ENCODE peak calls at places on chromosomes 4 and X, in five cellular contexts. One of them, this sample, is unnamed.

GRCh38 chr4:124337874-124338273 is 374.7 kb downstream of the ANKRD50 start:
- DNase-seq in right lobe of liver: peak; percentile 54
- DNase-seq in uterus: no peak
- DNase-seq in upper lobe of right lung: no peak
- DNase-seq in fibroblast of lung: peak; percentile 8
- DNase-seq in this sample: peak; percentile 24

GRCh38 chr4:111066887-111067286 is 444.0 kb upstream of the PITX2 start:
- DNase-seq in right lobe of liver: no peak
- DNase-seq in uterus: no peak
- DNase-seq in upper lobe of right lung: no peak
- DNase-seq in fibroblast of lung: peak; percentile 70
- DNase-seq in this sample: no peak

GRCh38 chrX:19121898-19122640 is at the start of gene ADGRG2:
- DNase-seq in right lobe of liver: peak; percentile 66
- DNase-seq in uterus: no peak
- DNase-seq in upper lobe of right lung: peak; percentile 72
- DNase-seq in fibroblast of lung: peak; percentile 21
- DNase-seq in this sample: peak; percentile 39

GRCh38 chrX:25131055-25131454 is 115.3 kb upstream of the ARX start:
- DNase-seq in right lobe of liver: no peak
- DNase-seq in uterus: no peak
- DNase-seq in upper lobe of right lung: no peak
- DNase-seq in fibroblast of lung: no peak
- DNase-seq in this sample: no peak

GRCh38 chr4:17587094-17587822 is 10.3 kb downstream of the LAP3 start:
- DNase-seq in right lobe of liver: no peak
- DNase-seq in uterus: no peak
- DNase-seq in upper lobe of right lung: no peak
- DNase-seq in fibroblast of lung: no peak
- DNase-seq in this sample: no peak

GRCh38 chr4:77178560-77178959 is 21.6 kb downstream of the CCNG2 start:
- DNase-seq in right lobe of liver: no peak
- DNase-seq in uterus: no peak
- DNase-seq in upper lobe of right lung: no peak
- DNase-seq in fibroblast of lung: no peak
- DNase-seq in this sample: no peak

GRCh38 chr4:126839066-126839465 is 793.7 kb upstream of the INTU start:
- DNase-seq in right lobe of liver: no peak
- DNase-seq in uterus: no peak
- DNase-seq in upper lobe of right lung: no peak
- DNase-seq in fibroblast of lung: peak; percentile 60
- DNase-seq in this sample: no peak

GRCh38 chr4:2861631-2862436 is 18.2 kb downstream of the ADD1 start:
- DNase-seq in right lobe of liver: no peak
- DNase-seq in uterus: no peak
- DNase-seq in upper lobe of right lung: no peak
- DNase-seq in fibroblast of lung: no peak
- DNase-seq in this sample: no peak

GRCh38 chrX:31136144-31136572 is 64.3 kb upstream of the FTHL17 start:
- DNase-seq in right lobe of liver: no peak
- DNase-seq in uterus: no peak
- DNase-seq in upper lobe of right lung: no peak
- DNase-seq in fibroblast of lung: no peak
- DNase-seq in this sample: no peak

GRCh38 chr4:112514079-112514448 is 1.9 kb downstream of the NEUROG2 start:
- DNase-seq in right lobe of liver: no peak
- DNase-seq in uterus: no peak
- DNase-seq in upper lobe of right lung: no peak
- DNase-seq in fibroblast of lung: no peak
- DNase-seq in this sample: no peak

GRCh38 chr4:77465271-77465670 is 140.3 kb upstream of the CXCL13 start:
- DNase-seq in right lobe of liver: no peak
- DNase-seq in uterus: no peak
- DNase-seq in upper lobe of right lung: no peak
- DNase-seq in fibroblast of lung: peak; percentile 7
- DNase-seq in this sample: no peak

GRCh38 chr4:76246852-76247251 is 4.7 kb upstream of the FAM47E start:
- DNase-seq in right lobe of liver: no peak
- DNase-seq in uterus: no peak
- DNase-seq in upper lobe of right lung: no peak
- DNase-seq in fibroblast of lung: no peak
- DNase-seq in this sample: no peak

GRCh38 chrX:136191171-136191570 is 43.8 kb downstream of the FHL1 start:
- DNase-seq in right lobe of liver: no peak
- DNase-seq in uterus: no peak
- DNase-seq in upper lobe of right lung: no peak
- DNase-seq in fibroblast of lung: no peak
- DNase-seq in this sample: no peak

GRCh38 chrX:132040066-132040465 is 17.0 kb downstream of the STK26 start:
- DNase-seq in right lobe of liver: no peak
- DNase-seq in uterus: no peak
- DNase-seq in upper lobe of right lung: no peak
- DNase-seq in fibroblast of lung: no peak
- DNase-seq in this sample: no peak

GRCh38 chrX:11427082-11428033 is 134.1 kb downstream of the AMELX start:
- DNase-seq in right lobe of liver: peak; percentile 50
- DNase-seq in uterus: peak; percentile 36
- DNase-seq in upper lobe of right lung: peak; percentile 74
- DNase-seq in fibroblast of lung: no peak
- DNase-seq in this sample: peak; percentile 65

GRCh38 chr4:175536852-175537453 is 275.1 kb downstream of the GPM6A start:
- DNase-seq in right lobe of liver: no peak
- DNase-seq in uterus: no peak
- DNase-seq in upper lobe of right lung: no peak
- DNase-seq in fibroblast of lung: peak; percentile 56
- DNase-seq in this sample: no peak
- TF ChIP-seq CTCF in right lobe of liver: peak; percentile 69
- TF ChIP-seq CTCF in uterus: peak; percentile 54
- TF ChIP-seq CTCF in upper lobe of right lung: peak; percentile 52
- TF ChIP-seq CTCF in fibroblast of lung: peak; percentile 40
- TF ChIP-seq CTCF in this sample: peak; percentile 65

DNA sequence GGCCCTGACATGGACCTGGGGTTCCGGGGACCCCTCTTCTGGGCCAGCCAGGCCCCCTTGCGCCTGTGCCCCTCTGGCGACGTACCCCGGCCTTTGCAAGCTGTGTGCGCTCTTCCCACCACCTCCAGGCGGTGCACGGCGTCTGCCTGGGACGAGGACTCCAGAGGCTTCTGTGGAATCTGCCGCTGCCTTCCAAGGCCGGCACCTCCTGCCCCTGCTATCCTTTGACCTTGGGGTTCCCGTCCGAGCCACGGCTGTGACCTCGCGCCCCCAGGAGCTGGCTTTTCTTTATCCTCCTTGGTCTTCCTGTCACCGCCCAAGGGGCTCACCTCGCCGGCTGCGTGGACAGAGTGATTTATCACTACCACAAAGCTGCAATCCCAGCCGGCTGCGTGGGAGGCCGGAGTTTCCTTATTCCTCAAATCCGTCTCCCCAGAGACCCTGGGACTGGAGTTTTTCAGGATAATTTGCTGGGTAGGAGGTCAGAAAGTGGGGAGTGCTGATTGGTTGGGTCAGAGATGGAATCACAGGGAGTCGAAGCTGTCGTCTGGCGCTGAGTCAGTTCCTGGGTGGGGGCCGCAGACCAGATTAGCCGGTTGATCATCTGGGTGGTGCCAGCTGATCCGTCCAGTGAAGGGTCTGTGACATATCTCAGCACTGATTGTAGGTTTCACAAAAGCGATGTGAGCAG is 19.9 kb upstream of the PLCXD1 start:
- DNase-seq in right lobe of liver: no peak
- DNase-seq in uterus: no peak
- DNase-seq in upper lobe of right lung: peak; percentile 65
- DNase-seq in fibroblast of lung: peak; percentile 46
- DNase-seq in this sample: no peak
- TF ChIP-seq CTCF in right lobe of liver: no peak
- TF ChIP-seq CTCF in uterus: no peak
- TF ChIP-seq CTCF in upper lobe of right lung: no peak
- TF ChIP-seq CTCF in fibroblast of lung: no peak
- TF ChIP-seq CTCF in this sample: no peak

DNA sequence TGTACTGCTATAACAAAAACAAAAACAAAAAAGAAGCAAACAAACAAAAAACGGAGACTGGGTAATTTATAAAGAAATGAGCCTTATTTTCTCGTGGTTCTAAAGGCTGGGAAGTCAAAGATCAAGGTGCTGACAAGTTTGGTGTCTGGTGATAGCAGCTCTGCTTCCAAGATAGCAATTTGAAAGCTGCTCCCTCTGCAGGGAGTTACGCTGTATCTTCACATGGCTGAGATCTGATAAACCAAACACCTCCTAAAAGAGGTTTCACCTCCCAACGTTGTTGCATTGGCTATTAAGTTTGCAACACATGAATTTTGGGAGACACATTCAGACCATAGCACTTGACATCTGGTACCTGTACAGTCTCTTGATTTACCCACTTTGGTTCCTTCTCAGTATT is 854.2 kb downstream of the CENPC start:
- DNase-seq in right lobe of liver: no peak
- DNase-seq in uterus: no peak
- DNase-seq in upper lobe of right lung: no peak
- DNase-seq in fibroblast of lung: no peak
- DNase-seq in this sample: no peak
- TF ChIP-seq CTCF in right lobe of liver: no peak
- TF ChIP-seq CTCF in uterus: no peak
- TF ChIP-seq CTCF in upper lobe of right lung: no peak
- TF ChIP-seq CTCF in fibroblast of lung: no peak
- TF ChIP-seq CTCF in this sample: no peak

GRCh38 chr4:6345096-6345830 is 75.6 kb downstream of the WFS1 start:
- DNase-seq in right lobe of liver: peak; percentile 37
- DNase-seq in uterus: no peak
- DNase-seq in upper lobe of right lung: no peak
- DNase-seq in fibroblast of lung: no peak
- DNase-seq in this sample: peak; percentile 1

GRCh38 chr4:6345866-6346265 is 76.2 kb downstream of the WFS1 start:
- DNase-seq in right lobe of liver: no peak
- DNase-seq in uterus: no peak
- DNase-seq in upper lobe of right lung: no peak
- DNase-seq in fibroblast of lung: no peak
- DNase-seq in this sample: no peak

GRCh38 chr4:6342530-6343293 is 73.1 kb downstream of the WFS1 start:
- DNase-seq in right lobe of liver: peak; percentile 43
- DNase-seq in uterus: peak; percentile 54
- DNase-seq in upper lobe of right lung: no peak
- DNase-seq in fibroblast of lung: peak; percentile 14
- DNase-seq in this sample: peak; percentile 42

GRCh38 chr4:6341696-6342095 is 72.0 kb downstream of the WFS1 start:
- DNase-seq in right lobe of liver: peak; percentile 5
- DNase-seq in uterus: no peak
- DNase-seq in upper lobe of right lung: no peak
- DNase-seq in fibroblast of lung: no peak
- DNase-seq in this sample: peak; percentile 9

DNA sequence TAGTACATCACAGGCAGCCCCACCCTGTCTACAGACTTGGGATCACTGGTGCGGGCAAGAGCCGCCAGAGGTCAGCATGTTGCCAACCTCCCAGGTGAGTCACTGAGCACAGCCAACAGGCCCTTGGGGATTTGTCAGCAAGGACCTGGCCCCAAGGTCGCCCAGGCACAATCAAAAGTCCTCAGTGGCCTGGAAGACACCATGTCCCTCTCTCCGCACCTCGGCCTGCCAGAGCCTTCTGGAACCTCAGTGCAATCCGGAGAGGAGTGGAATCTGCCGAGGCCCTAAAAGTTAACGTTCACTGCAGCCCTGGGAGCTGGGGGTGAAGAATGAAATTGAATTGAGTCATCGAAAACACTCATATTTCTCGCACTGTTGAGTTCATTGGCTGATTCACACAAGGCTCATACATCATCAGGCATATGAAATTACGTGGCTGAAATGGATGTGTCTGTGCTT is 74.3 kb downstream of the WFS1 start:
- DNase-seq in right lobe of liver: peak; percentile 45
- DNase-seq in uterus: no peak
- DNase-seq in upper lobe of right lung: no peak
- DNase-seq in fibroblast of lung: peak; percentile 82
- DNase-seq in this sample: peak; percentile 11
- TF ChIP-seq CTCF in right lobe of liver: no peak
- TF ChIP-seq CTCF in uterus: no peak
- TF ChIP-seq CTCF in upper lobe of right lung: no peak
- TF ChIP-seq CTCF in fibroblast of lung: no peak
- TF ChIP-seq CTCF in this sample: no peak

DNA sequence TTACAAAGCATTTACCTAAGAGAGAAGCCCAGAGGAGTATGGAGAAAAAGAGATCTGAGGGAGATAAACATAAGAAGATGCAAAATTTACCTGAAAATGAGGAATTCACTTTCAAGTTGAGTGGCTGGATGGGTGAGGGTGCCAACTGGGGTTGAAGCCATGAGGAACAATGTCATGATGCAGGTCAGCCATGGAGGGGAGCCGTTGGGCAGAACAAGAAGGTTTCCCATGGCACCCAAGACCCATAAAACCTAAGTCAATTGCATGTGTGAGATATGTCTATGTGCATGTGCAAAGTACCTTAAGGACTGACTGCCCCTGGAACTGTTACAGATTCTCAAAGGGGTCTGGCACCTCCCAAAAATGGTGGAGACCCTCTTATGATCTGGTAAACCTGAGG is 46.6 kb upstream of the PRRG1 start:
- DNase-seq in right lobe of liver: no peak
- DNase-seq in uterus: no peak
- DNase-seq in upper lobe of right lung: no peak
- DNase-seq in fibroblast of lung: peak; percentile 6
- DNase-seq in this sample: no peak
- TF ChIP-seq CTCF in right lobe of liver: peak; percentile 44
- TF ChIP-seq CTCF in uterus: peak; percentile 23
- TF ChIP-seq CTCF in upper lobe of right lung: peak; percentile 36
- TF ChIP-seq CTCF in fibroblast of lung: peak; percentile 44
- TF ChIP-seq CTCF in this sample: no peak

GRCh38 chr4:61841710-61842109 is 641.6 kb downstream of the ADGRL3 start:
- DNase-seq in right lobe of liver: no peak
- DNase-seq in uterus: no peak
- DNase-seq in upper lobe of right lung: no peak
- DNase-seq in fibroblast of lung: peak; percentile 1
- DNase-seq in this sample: no peak

GRCh38 chr4:61831987-61832386 is 631.9 kb downstream of the ADGRL3 start:
- DNase-seq in right lobe of liver: no peak
- DNase-seq in uterus: no peak
- DNase-seq in upper lobe of right lung: no peak
- DNase-seq in fibroblast of lung: no peak
- DNase-seq in this sample: no peak

GRCh38 chr4:61838072-61838471 is 637.9 kb downstream of the ADGRL3 start:
- DNase-seq in right lobe of liver: no peak
- DNase-seq in uterus: no peak
- DNase-seq in upper lobe of right lung: no peak
- DNase-seq in fibroblast of lung: no peak
- DNase-seq in this sample: no peak

DNA sequence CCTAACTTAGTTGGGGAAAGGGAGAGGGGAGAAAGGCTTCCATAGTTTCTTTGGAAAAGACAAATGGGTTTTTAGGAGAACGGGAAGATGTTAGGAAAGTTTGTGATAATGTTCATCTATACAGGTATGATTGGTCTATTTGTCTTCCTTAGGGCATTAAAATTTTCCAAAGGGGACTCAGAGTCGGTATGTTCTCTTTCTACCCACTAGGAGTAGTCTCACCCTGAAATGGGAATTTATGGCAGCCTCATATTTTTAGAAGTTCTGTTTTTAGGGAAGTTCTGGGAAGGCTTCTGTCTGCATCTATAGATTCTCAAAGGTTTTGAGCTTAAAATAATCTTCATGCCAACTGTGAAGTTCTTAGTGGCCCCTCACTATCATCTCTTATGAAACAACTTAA is 637.3 kb downstream of the ADGRL3 start:
- DNase-seq in right lobe of liver: no peak
- DNase-seq in uterus: no peak
- DNase-seq in upper lobe of right lung: no peak
- DNase-seq in fibroblast of lung: no peak
- DNase-seq in this sample: no peak
- TF ChIP-seq CTCF in right lobe of liver: no peak
- TF ChIP-seq CTCF in uterus: no peak
- TF ChIP-seq CTCF in upper lobe of right lung: no peak
- TF ChIP-seq CTCF in fibroblast of lung: no peak
- TF ChIP-seq CTCF in this sample: no peak